ENCODE peak calls at places on chromosomes 2 and 18, in seven cellular contexts. One of them, this sample, is unnamed.

GRCh38 chr2:232997749-232998665 is 15.0 kb downstream of the NGEF start:
- ATAC-seq in left lung: no peak
- ATAC-seq in CD4-positive, CD25-positive, alpha-beta regulatory T cell: no peak
- ATAC-seq in naive thymus-derived CD4-positive, alpha-beta T cell: no peak
- ATAC-seq in foreskin keratinocyte: no peak
- ATAC-seq in pancreas: no peak
- ATAC-seq in PC-3: no peak
- ATAC-seq in this sample: no peak

GRCh38 chr2:42060718-42061619 is 13.1 kb downstream of the PKDCC start:
- ATAC-seq in left lung: peak
- ATAC-seq in CD4-positive, CD25-positive, alpha-beta regulatory T cell: no peak
- ATAC-seq in naive thymus-derived CD4-positive, alpha-beta T cell: peak
- ATAC-seq in foreskin keratinocyte: no peak
- ATAC-seq in pancreas: peak
- ATAC-seq in PC-3: no peak
- ATAC-seq in this sample: peak

GRCh38 chr2:227147023-227147422 is 17.0 kb downstream of the COL4A4 start:
- ATAC-seq in left lung: no peak
- ATAC-seq in CD4-positive, CD25-positive, alpha-beta regulatory T cell: no peak
- ATAC-seq in naive thymus-derived CD4-positive, alpha-beta T cell: no peak
- ATAC-seq in foreskin keratinocyte: no peak
- ATAC-seq in pancreas: no peak
- ATAC-seq in PC-3: no peak
- ATAC-seq in this sample: no peak

GRCh38 chr2:240467659-240468299 is 32.3 kb downstream of the GPC1 start:
- ATAC-seq in left lung: no peak
- ATAC-seq in CD4-positive, CD25-positive, alpha-beta regulatory T cell: no peak
- ATAC-seq in naive thymus-derived CD4-positive, alpha-beta T cell: no peak
- ATAC-seq in foreskin keratinocyte: peak
- ATAC-seq in pancreas: no peak
- ATAC-seq in PC-3: no peak
- ATAC-seq in this sample: no peak

GRCh38 chr2:178234648-178235047 is 40.3 kb downstream of the OSBPL6 start:
- ATAC-seq in left lung: no peak
- ATAC-seq in CD4-positive, CD25-positive, alpha-beta regulatory T cell: no peak
- ATAC-seq in naive thymus-derived CD4-positive, alpha-beta T cell: no peak
- ATAC-seq in foreskin keratinocyte: peak
- ATAC-seq in pancreas: no peak
- ATAC-seq in PC-3: no peak
- ATAC-seq in this sample: no peak

GRCh38 chr18:60246606-60247005 is 126.0 kb downstream of the MC4R start:
- ATAC-seq in left lung: no peak
- ATAC-seq in CD4-positive, CD25-positive, alpha-beta regulatory T cell: no peak
- ATAC-seq in naive thymus-derived CD4-positive, alpha-beta T cell: no peak
- ATAC-seq in foreskin keratinocyte: no peak
- ATAC-seq in pancreas: no peak
- ATAC-seq in PC-3: no peak
- ATAC-seq in this sample: no peak

GRCh38 chr2:160581448-160581847 is 87.8 kb upstream of the RBMS1 start:
- ATAC-seq in left lung: no peak
- ATAC-seq in CD4-positive, CD25-positive, alpha-beta regulatory T cell: no peak
- ATAC-seq in naive thymus-derived CD4-positive, alpha-beta T cell: no peak
- ATAC-seq in foreskin keratinocyte: no peak
- ATAC-seq in pancreas: no peak
- ATAC-seq in PC-3: no peak
- ATAC-seq in this sample: no peak

GRCh38 chr2:60565472-60565871 is 12.0 kb upstream of the BCL11A start:
- ATAC-seq in left lung: no peak
- ATAC-seq in CD4-positive, CD25-positive, alpha-beta regulatory T cell: no peak
- ATAC-seq in naive thymus-derived CD4-positive, alpha-beta T cell: peak
- ATAC-seq in foreskin keratinocyte: peak
- ATAC-seq in pancreas: no peak
- ATAC-seq in PC-3: peak
- ATAC-seq in this sample: no peak

GRCh38 chr2:96256611-96257113 is 9.1 kb downstream of the TMEM127 start:
- ATAC-seq in left lung: no peak
- ATAC-seq in CD4-positive, CD25-positive, alpha-beta regulatory T cell: no peak
- ATAC-seq in naive thymus-derived CD4-positive, alpha-beta T cell: peak
- ATAC-seq in foreskin keratinocyte: no peak
- ATAC-seq in pancreas: no peak
- ATAC-seq in PC-3: no peak
- ATAC-seq in this sample: no peak

GRCh38 chr2:96261328-96262003 is 4.3 kb downstream of the TMEM127 start:
- ATAC-seq in left lung: no peak
- ATAC-seq in CD4-positive, CD25-positive, alpha-beta regulatory T cell: no peak
- ATAC-seq in naive thymus-derived CD4-positive, alpha-beta T cell: no peak
- ATAC-seq in foreskin keratinocyte: no peak
- ATAC-seq in pancreas: no peak
- ATAC-seq in PC-3: no peak
- ATAC-seq in this sample: no peak

GRCh38 chr2:96259497-96259921 is 6.3 kb downstream of the TMEM127 start:
- ATAC-seq in left lung: no peak
- ATAC-seq in CD4-positive, CD25-positive, alpha-beta regulatory T cell: no peak
- ATAC-seq in naive thymus-derived CD4-positive, alpha-beta T cell: no peak
- ATAC-seq in foreskin keratinocyte: no peak
- ATAC-seq in pancreas: peak
- ATAC-seq in PC-3: no peak
- ATAC-seq in this sample: no peak

GRCh38 chr2:96260404-96261260 is 5.2 kb downstream of the TMEM127 start:
- ATAC-seq in left lung: peak
- ATAC-seq in CD4-positive, CD25-positive, alpha-beta regulatory T cell: peak
- ATAC-seq in naive thymus-derived CD4-positive, alpha-beta T cell: peak
- ATAC-seq in foreskin keratinocyte: peak
- ATAC-seq in pancreas: peak
- ATAC-seq in PC-3: peak
- ATAC-seq in this sample: peak

GRCh38 chr2:96258393-96259022 is 7.3 kb downstream of the TMEM127 start:
- ATAC-seq in left lung: no peak
- ATAC-seq in CD4-positive, CD25-positive, alpha-beta regulatory T cell: no peak
- ATAC-seq in naive thymus-derived CD4-positive, alpha-beta T cell: no peak
- ATAC-seq in foreskin keratinocyte: no peak
- ATAC-seq in pancreas: no peak
- ATAC-seq in PC-3: no peak
- ATAC-seq in this sample: no peak
- H3K27ac ChIP-seq in left lung: peak
- H3K27ac ChIP-seq in CD4-positive, CD25-positive, alpha-beta regulatory T cell: no peak
- H3K27ac ChIP-seq in naive thymus-derived CD4-positive, alpha-beta T cell: peak
- H3K27ac ChIP-seq in foreskin keratinocyte: no peak
- H3K27ac ChIP-seq in pancreas: peak
- H3K27ac ChIP-seq in PC-3: no peak
- H3K27ac ChIP-seq in this sample: peak

GRCh38 chr2:121969155-121969554 is 213.7 kb downstream of the TSN start:
- ATAC-seq in left lung: peak
- ATAC-seq in CD4-positive, CD25-positive, alpha-beta regulatory T cell: no peak
- ATAC-seq in naive thymus-derived CD4-positive, alpha-beta T cell: no peak
- ATAC-seq in foreskin keratinocyte: no peak
- ATAC-seq in pancreas: peak
- ATAC-seq in PC-3: no peak
- ATAC-seq in this sample: peak

GRCh38 chr2:121966663-121967062 is 211.2 kb downstream of the TSN start:
- ATAC-seq in left lung: no peak
- ATAC-seq in CD4-positive, CD25-positive, alpha-beta regulatory T cell: no peak
- ATAC-seq in naive thymus-derived CD4-positive, alpha-beta T cell: no peak
- ATAC-seq in foreskin keratinocyte: no peak
- ATAC-seq in pancreas: no peak
- ATAC-seq in PC-3: no peak
- ATAC-seq in this sample: no peak

GRCh38 chr2:121972203-121972602 is 216.8 kb downstream of the TSN start:
- ATAC-seq in left lung: no peak
- ATAC-seq in CD4-positive, CD25-positive, alpha-beta regulatory T cell: no peak
- ATAC-seq in naive thymus-derived CD4-positive, alpha-beta T cell: no peak
- ATAC-seq in foreskin keratinocyte: no peak
- ATAC-seq in pancreas: no peak
- ATAC-seq in PC-3: no peak
- ATAC-seq in this sample: no peak

GRCh38 chr2:121965666-121966065 is 210.2 kb downstream of the TSN start:
- ATAC-seq in left lung: peak
- ATAC-seq in CD4-positive, CD25-positive, alpha-beta regulatory T cell: no peak
- ATAC-seq in naive thymus-derived CD4-positive, alpha-beta T cell: no peak
- ATAC-seq in foreskin keratinocyte: no peak
- ATAC-seq in pancreas: no peak
- ATAC-seq in PC-3: no peak
- ATAC-seq in this sample: no peak

DNA sequence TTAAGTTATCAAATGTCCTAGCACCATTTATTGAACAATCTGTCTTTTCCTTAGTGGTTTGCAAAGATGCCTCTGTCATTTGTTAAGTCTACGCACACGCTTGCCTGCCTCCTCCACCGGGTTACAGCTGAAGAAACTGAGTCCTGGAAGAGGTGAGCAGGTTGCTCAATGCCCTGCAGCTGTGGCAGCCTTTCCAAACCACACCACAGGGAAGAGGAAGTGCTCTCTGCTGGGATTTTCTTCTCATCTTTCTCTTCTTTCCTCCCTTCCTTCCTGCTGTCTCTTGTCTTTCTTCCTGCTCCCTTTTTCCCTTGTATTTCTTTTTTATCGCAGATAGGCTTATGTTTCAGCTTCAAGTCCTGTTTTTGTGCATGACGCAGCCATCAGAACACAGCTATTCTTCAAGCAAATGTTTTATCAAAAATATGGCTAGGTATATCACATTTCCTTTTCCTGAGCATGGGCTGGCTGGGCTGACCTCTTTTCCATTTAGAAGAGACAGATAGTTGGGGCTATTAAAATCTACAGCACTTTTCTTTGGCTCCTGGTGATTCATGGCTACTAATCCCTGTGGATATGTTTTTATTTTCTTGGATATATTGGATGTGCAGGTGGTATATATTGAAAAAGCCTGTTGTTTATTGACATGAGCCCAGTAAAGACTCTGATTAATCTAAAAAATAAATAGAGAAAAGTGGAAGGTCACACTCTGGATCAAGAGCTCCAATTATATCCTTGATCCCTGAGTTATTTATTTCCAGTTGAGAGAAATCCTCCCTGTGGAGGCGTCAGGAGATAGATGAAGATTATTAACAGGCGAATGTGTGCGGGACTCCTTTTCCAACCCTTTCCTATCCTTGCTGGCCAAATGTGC is 214.6 kb downstream of the TSN start:
- ATAC-seq in left lung: no peak
- ATAC-seq in CD4-positive, CD25-positive, alpha-beta regulatory T cell: no peak
- ATAC-seq in naive thymus-derived CD4-positive, alpha-beta T cell: no peak
- ATAC-seq in foreskin keratinocyte: no peak
- ATAC-seq in pancreas: no peak
- ATAC-seq in PC-3: no peak
- ATAC-seq in this sample: no peak
- H3K27ac ChIP-seq in left lung: peak
- H3K27ac ChIP-seq in CD4-positive, CD25-positive, alpha-beta regulatory T cell: no peak
- H3K27ac ChIP-seq in naive thymus-derived CD4-positive, alpha-beta T cell: no peak
- H3K27ac ChIP-seq in foreskin keratinocyte: no peak
- H3K27ac ChIP-seq in pancreas: no peak
- H3K27ac ChIP-seq in PC-3: no peak
- H3K27ac ChIP-seq in this sample: peak

GRCh38 chr2:219430633-219431615 is 3.7 kb upstream of the SPEG start:
- ATAC-seq in left lung: peak
- ATAC-seq in CD4-positive, CD25-positive, alpha-beta regulatory T cell: no peak
- ATAC-seq in naive thymus-derived CD4-positive, alpha-beta T cell: no peak
- ATAC-seq in foreskin keratinocyte: peak
- ATAC-seq in pancreas: peak
- ATAC-seq in PC-3: peak
- ATAC-seq in this sample: peak

GRCh38 chr2:219426534-219427136 is 8.0 kb upstream of the SPEG start:
- ATAC-seq in left lung: no peak
- ATAC-seq in CD4-positive, CD25-positive, alpha-beta regulatory T cell: no peak
- ATAC-seq in naive thymus-derived CD4-positive, alpha-beta T cell: no peak
- ATAC-seq in foreskin keratinocyte: no peak
- ATAC-seq in pancreas: no peak
- ATAC-seq in PC-3: no peak
- ATAC-seq in this sample: peak

GRCh38 chr2:219433666-219434467 is 776 bp upstream of the SPEG start:
- ATAC-seq in left lung: no peak
- ATAC-seq in CD4-positive, CD25-positive, alpha-beta regulatory T cell: no peak
- ATAC-seq in naive thymus-derived CD4-positive, alpha-beta T cell: no peak
- ATAC-seq in foreskin keratinocyte: peak
- ATAC-seq in pancreas: no peak
- ATAC-seq in PC-3: no peak
- ATAC-seq in this sample: peak

GRCh38 chr2:219428469-219428868 is 6.2 kb upstream of the SPEG start:
- ATAC-seq in left lung: no peak
- ATAC-seq in CD4-positive, CD25-positive, alpha-beta regulatory T cell: no peak
- ATAC-seq in naive thymus-derived CD4-positive, alpha-beta T cell: no peak
- ATAC-seq in foreskin keratinocyte: no peak
- ATAC-seq in pancreas: no peak
- ATAC-seq in PC-3: no peak
- ATAC-seq in this sample: no peak

GRCh38 chr2:219429958-219430586 is 4.6 kb upstream of the SPEG start:
- ATAC-seq in left lung: no peak
- ATAC-seq in CD4-positive, CD25-positive, alpha-beta regulatory T cell: no peak
- ATAC-seq in naive thymus-derived CD4-positive, alpha-beta T cell: no peak
- ATAC-seq in foreskin keratinocyte: no peak
- ATAC-seq in pancreas: no peak
- ATAC-seq in PC-3: no peak
- ATAC-seq in this sample: no peak
- H3K27ac ChIP-seq in left lung: no peak
- H3K27ac ChIP-seq in CD4-positive, CD25-positive, alpha-beta regulatory T cell: no peak
- H3K27ac ChIP-seq in naive thymus-derived CD4-positive, alpha-beta T cell: no peak
- H3K27ac ChIP-seq in foreskin keratinocyte: no peak
- H3K27ac ChIP-seq in pancreas: no peak
- H3K27ac ChIP-seq in PC-3: no peak
- H3K27ac ChIP-seq in this sample: peak

GRCh38 chr18:44592639-44593038 is 88.0 kb upstream of the SETBP1 start:
- ATAC-seq in left lung: peak
- ATAC-seq in CD4-positive, CD25-positive, alpha-beta regulatory T cell: no peak
- ATAC-seq in naive thymus-derived CD4-positive, alpha-beta T cell: no peak
- ATAC-seq in foreskin keratinocyte: no peak
- ATAC-seq in pancreas: no peak
- ATAC-seq in PC-3: no peak
- ATAC-seq in this sample: peak

GRCh38 chr18:44590976-44591375 is 89.7 kb upstream of the SETBP1 start:
- ATAC-seq in left lung: no peak
- ATAC-seq in CD4-positive, CD25-positive, alpha-beta regulatory T cell: no peak
- ATAC-seq in naive thymus-derived CD4-positive, alpha-beta T cell: no peak
- ATAC-seq in foreskin keratinocyte: no peak
- ATAC-seq in pancreas: no peak
- ATAC-seq in PC-3: no peak
- ATAC-seq in this sample: no peak

GRCh38 chr18:44598514-44598913 is 82.2 kb upstream of the SETBP1 start:
- ATAC-seq in left lung: no peak
- ATAC-seq in CD4-positive, CD25-positive, alpha-beta regulatory T cell: no peak
- ATAC-seq in naive thymus-derived CD4-positive, alpha-beta T cell: no peak
- ATAC-seq in foreskin keratinocyte: no peak
- ATAC-seq in pancreas: no peak
- ATAC-seq in PC-3: no peak
- ATAC-seq in this sample: no peak

GRCh38 chr18:44597797-44598196 is 82.9 kb upstream of the SETBP1 start:
- ATAC-seq in left lung: no peak
- ATAC-seq in CD4-positive, CD25-positive, alpha-beta regulatory T cell: no peak
- ATAC-seq in naive thymus-derived CD4-positive, alpha-beta T cell: no peak
- ATAC-seq in foreskin keratinocyte: no peak
- ATAC-seq in pancreas: no peak
- ATAC-seq in PC-3: no peak
- ATAC-seq in this sample: no peak

DNA sequence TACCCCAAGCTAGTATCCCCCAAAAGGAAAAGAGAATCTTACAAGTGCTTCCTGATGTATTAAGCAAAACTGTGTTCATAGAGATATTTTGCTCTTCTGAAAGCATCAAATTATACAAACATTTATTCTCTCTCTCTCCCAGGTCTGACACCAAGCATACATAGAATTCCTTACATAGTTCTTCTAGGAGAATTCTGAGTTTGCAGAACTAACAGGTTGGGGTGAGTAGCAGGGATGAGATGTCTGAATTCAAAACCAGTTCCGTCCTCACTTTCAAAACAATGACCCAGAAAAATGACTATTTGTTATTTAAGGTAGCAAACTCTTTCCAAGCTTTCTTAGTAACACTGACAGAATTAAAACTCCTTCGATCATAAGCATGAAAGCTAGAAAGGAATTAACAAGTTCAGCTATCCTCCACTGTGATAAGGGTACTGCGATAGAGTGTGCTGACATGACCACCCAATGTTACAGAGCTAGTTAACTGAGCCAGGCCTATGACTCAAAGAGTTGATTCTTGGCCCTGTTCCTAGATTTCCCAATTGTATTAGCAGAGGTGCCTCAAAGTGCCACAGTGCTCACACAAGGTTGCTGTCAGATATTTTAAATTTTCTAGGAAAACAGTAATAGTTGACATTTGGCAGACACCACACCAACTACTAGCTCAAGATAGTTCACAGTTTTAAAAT is 85.8 kb upstream of the SETBP1 start:
- ATAC-seq in left lung: peak
- ATAC-seq in CD4-positive, CD25-positive, alpha-beta regulatory T cell: no peak
- ATAC-seq in naive thymus-derived CD4-positive, alpha-beta T cell: no peak
- ATAC-seq in foreskin keratinocyte: peak
- ATAC-seq in pancreas: peak
- ATAC-seq in PC-3: peak
- ATAC-seq in this sample: peak
- H3K27ac ChIP-seq in left lung: no peak
- H3K27ac ChIP-seq in CD4-positive, CD25-positive, alpha-beta regulatory T cell: no peak
- H3K27ac ChIP-seq in naive thymus-derived CD4-positive, alpha-beta T cell: no peak
- H3K27ac ChIP-seq in foreskin keratinocyte: no peak
- H3K27ac ChIP-seq in pancreas: no peak
- H3K27ac ChIP-seq in PC-3: no peak
- H3K27ac ChIP-seq in this sample: peak